ENCODE peak calls at places on chromosomes 11 and 22, in eight cellular contexts. M is fibroblast of lung, N is sigmoid colon, O is AG04450, I is left lung, V is esophagus squamous epithelium, H is PC-9, P is lower lobe of right lung. U is an unnamed sample. For H3K9me3, the result is how much of the 10 kb centered on the place peaks cover.

GRCh38 chr11:44631831-44632230 is 66.4 kb downstream of the CD82 start:
- DNase-seq in M (no peak), N (peak), O (no peak), I (no peak), V (no peak), H (no peak), P (no peak), U (no peak)

GRCh38 chr11:87778341-87778740 is 396.9 kb downstream of the RAB38 start:
- DNase-seq in M (peak), N (no peak), O (no peak), I (no peak), V (no peak), H (no peak), P (no peak), U (no peak)

GRCh38 chr11:82995276-82995675 is 76.4 kb downstream of the RAB30 start:
- DNase-seq in M (no peak), N (no peak), O (no peak), I (no peak), V (no peak), H (no peak), P (no peak), U (no peak)

GRCh38 chr11:33692013-33692504 is 8.6 kb downstream of the C11orf91 start:
- DNase-seq in M (peak), N (peak), O (peak), I (no peak), V (no peak), H (peak), P (no peak), U (peak)

GRCh38 chr22:45997077-45997774 is 20.3 kb upstream of the WNT7B start:
- DNase-seq in M (peak), N (peak), O (peak), I (peak), V (no peak), H (peak), P (peak), U (peak)

GRCh38 chr11:95154514-95154913 is 64.9 kb downstream of the ENDOD1 start:
- DNase-seq in M (peak), N (no peak), O (no peak), I (no peak), V (no peak), H (peak), P (no peak), U (peak)

GRCh38 chr11:123197711-123198110 is 2.7 kb upstream of the CLMP start:
- DNase-seq in M (peak), N (no peak), O (peak), I (no peak), V (no peak), H (peak), P (no peak), U (peak)

GRCh38 chr11:24298126-24298525 is 198.7 kb upstream of the LUZP2 start:
- DNase-seq in M (no peak), N (no peak), O (no peak), I (no peak), V (no peak), H (no peak), P (no peak), U (no peak)

GRCh38 chr11:84819128-84819527 is 808.0 kb downstream of the DLG2 start:
- DNase-seq in M (peak), N (no peak), O (no peak), I (no peak), V (no peak), H (no peak), P (no peak), U (no peak)

GRCh38 chr11:132444891-132445290 is 1074.5 kb downstream of the NTM start:
- DNase-seq in M (peak), N (no peak), O (no peak), I (no peak), V (no peak), H (no peak), P (no peak), U (no peak)

GRCh38 chr22:32695451-32695891 is 106.0 kb upstream of the TIMP3 start:
- DNase-seq in M (peak), N (no peak), O (peak), I (no peak), V (no peak), H (peak), P (no peak), U (peak)

GRCh38 chr11:86990079-86990478 is 34.9 kb upstream of the FZD4 start:
- DNase-seq in M (peak), N (no peak), O (no peak), I (no peak), V (no peak), H (no peak), P (no peak), U (no peak)

GRCh38 chr22:19129871-19130270 is 1.2 kb upstream of the TSSK2 start:
- DNase-seq in M (no peak), N (no peak), O (no peak), I (no peak), V (no peak), H (no peak), P (no peak), U (no peak)

GRCh38 chr11:15074206-15075161 is 1.1 kb downstream of the CALCB start:
- DNase-seq in M (peak), N (peak), O (peak), I (peak), V (peak), H (no peak), P (peak), U (peak)
- H3K4me3 ChIP-seq in M (peak), N (peak), O (peak), I (no peak), V (no peak), H (no peak), P (peak), U (no peak)

DNA sequence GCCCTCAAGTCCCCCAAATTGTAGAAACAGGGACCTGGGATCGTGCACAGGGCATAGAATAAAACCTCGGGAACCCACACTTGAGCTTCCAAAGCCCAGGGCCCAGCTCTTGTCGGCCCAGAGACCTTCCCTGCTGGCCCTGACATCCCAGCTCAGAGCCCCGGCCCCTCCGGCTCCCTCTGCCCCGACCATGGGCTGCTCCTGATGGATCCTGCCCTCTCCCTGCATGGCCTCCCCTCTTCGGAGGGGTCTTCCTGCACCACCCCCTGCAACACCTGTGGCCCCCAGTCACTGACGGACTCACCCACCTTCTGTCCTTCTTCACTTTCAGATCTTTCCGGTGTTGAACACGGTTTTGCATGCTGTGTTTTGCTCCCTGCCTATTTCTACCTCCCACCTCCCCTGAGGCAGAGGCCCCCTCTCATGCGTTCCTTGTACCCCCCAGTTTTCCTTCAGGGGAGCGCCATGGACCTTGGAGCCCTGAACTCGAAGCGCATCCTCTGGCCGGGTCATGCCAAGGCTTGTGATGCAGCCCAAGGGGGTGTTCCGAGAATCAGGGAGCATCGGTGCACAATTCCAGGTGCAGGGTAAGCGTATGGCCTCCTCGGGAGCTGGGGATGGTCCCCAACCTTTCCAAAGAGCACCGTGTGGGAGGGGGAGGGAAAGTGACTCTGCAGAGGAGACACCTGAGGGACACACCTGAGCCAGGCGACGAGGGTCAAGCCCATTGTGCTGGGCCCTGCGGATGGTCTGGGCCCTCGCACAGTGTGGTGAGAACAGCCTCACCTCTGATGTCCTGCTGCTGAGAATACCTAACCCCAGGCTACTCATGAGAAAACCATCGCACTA is 666.4 kb downstream of the BRD1 start:
- DNase-seq in M (no peak), N (no peak), O (no peak), I (no peak), V (no peak), H (no peak), P (no peak), U (no peak)
- H3K9me3 ChIP-seq in M (under half), N (under half), O (half or more), I (under half), V (under half), H (under half), P (under half), U (under half)

GRCh38 chr22:17477401-17477833 is 85.9 kb upstream of the SLC25A18 start:
- DNase-seq in M (no peak), N (peak), O (no peak), I (no peak), V (no peak), H (no peak), P (peak), U (peak)
- H3K4me3 ChIP-seq in M (peak), N (peak), O (no peak), I (peak), V (no peak), H (no peak), P (peak), U (peak)

GRCh38 chr11:25547293-25547692 is 784.6 kb upstream of the ANO3 start:
- DNase-seq in M (no peak), N (no peak), O (no peak), I (no peak), V (no peak), H (no peak), P (no peak), U (no peak)
- H3K9me3 ChIP-seq in M (under half), N (under half), O (under half), I (under half), V (under half), H (under half), P (under half), U (under half)

GRCh38 chr11:14645247-14645912 is 1.8 kb downstream of the PDE3B start:
- DNase-seq in M (peak), N (no peak), O (no peak), I (no peak), V (no peak), H (no peak), P (no peak), U (no peak)
- H3K4me3 ChIP-seq in M (peak), N (peak), O (peak), I (peak), V (peak), H (no peak), P (peak), U (no peak)

DNA sequence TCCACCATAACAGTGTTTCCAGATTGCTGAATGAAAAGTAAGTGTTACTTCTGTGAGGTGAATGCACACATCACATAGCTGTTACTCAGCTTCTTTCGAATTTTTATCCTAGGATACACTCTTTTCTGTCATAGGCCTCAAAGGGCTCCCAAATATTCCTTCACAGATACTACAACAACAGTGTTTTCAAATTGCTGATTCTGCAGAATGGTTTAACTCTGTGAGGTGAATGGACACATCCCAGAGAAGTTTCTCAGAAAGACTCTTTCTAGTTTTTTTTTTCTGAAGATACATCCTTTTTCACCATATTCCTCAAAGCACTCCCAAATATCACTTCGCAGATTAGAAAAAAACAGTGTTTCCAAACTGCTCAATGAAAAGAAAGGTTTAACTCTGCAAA is 221.1 kb downstream of the OR4A5 start:
- DNase-seq in M (no peak), N (no peak), O (no peak), I (no peak), V (no peak), H (no peak), P (no peak), U (no peak)
- H3K9me3 ChIP-seq in M (under half), N (under half), O (under half), I (half or more), V (half or more), H (under half), P (half or more), U (under half)

DNA sequence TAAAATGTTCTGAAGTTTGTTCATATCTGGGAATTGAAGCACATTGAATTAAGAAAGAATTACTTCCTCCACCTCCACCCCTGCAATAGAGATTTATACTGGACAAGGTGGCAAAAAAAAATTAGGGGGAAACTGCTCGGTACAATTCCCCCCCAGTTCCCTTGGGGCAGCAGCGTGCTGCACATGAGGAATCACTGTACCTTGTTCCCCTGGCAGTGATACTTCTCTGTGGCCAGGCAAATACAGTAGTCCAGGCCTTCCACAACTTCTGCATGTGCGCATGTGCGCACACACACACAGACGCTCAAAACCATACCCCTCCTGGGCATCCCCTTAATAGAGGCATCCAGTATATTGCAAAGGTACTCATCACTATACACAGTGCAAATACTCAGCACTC is 69.0 kb downstream of the ARFGAP2 start:
- DNase-seq in M (no peak), N (no peak), O (no peak), I (no peak), V (no peak), H (no peak), P (no peak), U (no peak)
- H3K4me3 ChIP-seq in M (no peak), N (no peak), O (no peak), I (no peak), V (no peak), H (no peak), P (no peak), U (no peak)

GRCh38 chr22:49533886-49534285 is 293.8 kb downstream of the BRD1 start:
- DNase-seq in M (no peak), N (peak), O (no peak), I (peak), V (no peak), H (no peak), P (no peak), U (no peak)

GRCh38 chr22:49535527-49536125 is 292.0 kb downstream of the BRD1 start:
- DNase-seq in M (no peak), N (peak), O (no peak), I (peak), V (no peak), H (no peak), P (no peak), U (no peak)

GRCh38 chr22:49532831-49533802 is 294.6 kb downstream of the BRD1 start:
- DNase-seq in M (no peak), N (peak), O (no peak), I (peak), V (no peak), H (no peak), P (no peak), U (no peak)

GRCh38 chr22:49535126-49535525 is 292.5 kb downstream of the BRD1 start:
- DNase-seq in M (no peak), N (peak), O (no peak), I (peak), V (no peak), H (no peak), P (no peak), U (no peak)

DNA sequence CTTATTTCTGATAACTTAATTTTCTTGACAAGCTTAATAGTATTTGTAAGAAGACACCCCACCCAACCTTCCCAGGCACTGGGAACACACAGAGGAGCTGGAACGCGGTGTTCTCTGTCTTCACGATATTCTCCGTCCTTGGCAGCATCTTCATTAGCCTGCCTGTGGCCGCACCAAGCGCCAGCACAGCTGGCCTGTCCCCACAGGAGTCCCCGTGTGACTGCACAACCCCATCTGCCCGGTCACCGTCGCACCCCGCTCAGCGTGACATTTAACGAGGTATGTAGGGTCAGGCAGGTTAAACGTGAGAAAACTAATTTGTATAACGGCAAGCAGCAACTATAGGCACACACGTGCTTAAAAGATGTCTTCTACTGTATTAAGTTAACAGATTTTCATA is 293.3 kb downstream of the BRD1 start:
- DNase-seq in M (no peak), N (no peak), O (no peak), I (peak), V (no peak), H (no peak), P (no peak), U (no peak)
- H3K9me3 ChIP-seq in M (under half), N (under half), O (half or more), I (under half), V (under half), H (under half), P (under half), U (under half)

GRCh38 chr11:110031171-110031570 is 62.0 kb upstream of the ZC3H12C start:
- DNase-seq in M (peak), N (no peak), O (no peak), I (no peak), V (no peak), H (no peak), P (no peak), U (no peak)

GRCh38 chr11:110034816-110035215 is 58.4 kb upstream of the ZC3H12C start:
- DNase-seq in M (no peak), N (no peak), O (no peak), I (no peak), V (no peak), H (no peak), P (no peak), U (no peak)

GRCh38 chr11:110029714-110030113 is 63.5 kb upstream of the ZC3H12C start:
- DNase-seq in M (no peak), N (no peak), O (no peak), I (no peak), V (no peak), H (no peak), P (no peak), U (no peak)

GRCh38 chr11:110032957-110033570 is 60.1 kb upstream of the ZC3H12C start:
- DNase-seq in M (no peak), N (no peak), O (no peak), I (no peak), V (no peak), H (peak), P (no peak), U (no peak)

DNA sequence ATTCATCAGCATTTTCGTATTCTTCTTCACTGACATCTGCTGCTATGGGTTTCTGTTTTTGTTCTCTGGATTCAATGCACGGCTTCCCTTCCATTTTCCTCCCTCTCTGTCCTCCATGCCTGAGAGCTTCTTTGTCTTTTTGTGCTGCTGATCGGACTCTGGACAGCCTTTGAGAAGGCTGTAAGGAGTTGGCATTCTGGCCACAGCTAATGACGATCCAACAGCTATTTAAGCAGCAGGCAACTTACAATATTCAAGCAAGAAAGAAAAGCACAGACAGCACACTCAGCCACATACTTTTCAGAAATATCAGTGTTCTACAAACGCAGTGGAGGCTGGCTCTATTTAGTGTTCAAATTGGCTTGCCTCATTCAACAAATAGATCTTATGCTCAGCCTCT is 60.9 kb upstream of the ZC3H12C start:
- DNase-seq in M (peak), N (no peak), O (no peak), I (no peak), V (no peak), H (no peak), P (no peak), U (no peak)
- H3K4me3 ChIP-seq in M (no peak), N (no peak), O (no peak), I (no peak), V (no peak), H (no peak), P (no peak), U (no peak)

DNA sequence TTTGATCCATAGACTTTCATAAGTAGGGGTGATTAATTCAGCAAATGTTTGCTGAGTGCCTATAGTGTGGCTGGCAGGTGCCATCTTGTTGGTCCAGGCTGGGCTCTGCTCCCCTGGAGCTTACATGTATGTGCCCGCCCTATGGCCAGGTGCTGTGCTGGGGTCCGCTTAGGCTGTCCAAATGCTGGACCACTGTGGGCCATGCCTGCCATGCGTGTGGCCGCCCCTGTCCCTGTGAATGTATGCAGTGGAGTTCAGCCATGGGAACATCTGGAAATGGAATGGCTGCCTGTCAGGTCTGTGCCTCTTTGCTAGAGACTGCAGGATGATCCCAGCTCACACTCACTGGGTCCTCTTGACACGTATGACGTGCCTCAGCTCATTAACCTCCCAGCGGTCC is 594.6 kb downstream of the TBC1D22A start:
- DNase-seq in M (no peak), N (no peak), O (no peak), I (no peak), V (no peak), H (no peak), P (no peak), U (no peak)
- H3K9me3 ChIP-seq in M (under half), N (under half), O (under half), I (under half), V (under half), H (under half), P (under half), U (under half)

U was measured in MG63.